ENCODE peak calls at places on chromosome 7, in ten cellular contexts. K, F, W, T, I, O, R, U, V and C are unnamed samples.

GRCh38 chr7:142319970-142320369 is 62.1 kb upstream of the PRSS58 start:
- DNase-seq in K (no peak), F (no peak), W (no peak), T (no peak), I (peak), O (peak), R (no peak), U (peak), V (no peak), C (no peak)

GRCh38 chr7:69208848-69209247 is 389.4 kb upstream of the AUTS2 start:
- DNase-seq in K (no peak), F (no peak), W (no peak), T (no peak), I (no peak), O (no peak), R (peak), U (no peak), V (no peak), C (no peak)

GRCh38 chr7:116139007-116139406 is 71.3 kb upstream of the TES start:
- DNase-seq in K (no peak), F (peak), W (no peak), T (no peak), I (no peak), O (no peak), R (peak), U (no peak), V (no peak), C (no peak)

GRCh38 chr7:68411742-68412141 is 1186.5 kb upstream of the AUTS2 start:
- DNase-seq in K (no peak), F (no peak), W (no peak), T (no peak), I (peak), O (no peak), R (no peak), U (no peak), V (peak), C (no peak)

GRCh38 chr7:113170591-113170990 is 52.2 kb upstream of the SMIM30 start:
- DNase-seq in K (no peak), F (no peak), W (no peak), T (no peak), I (no peak), O (no peak), R (no peak), U (no peak), V (no peak), C (no peak)

GRCh38 chr7:7504910-7505704 is 30.6 kb downstream of the COL28A1 start:
- DNase-seq in K (no peak), F (no peak), W (no peak), T (no peak), I (no peak), O (no peak), R (no peak), U (no peak), V (peak), C (no peak)

GRCh38 chr7:99728615-99729014 is 6.4 kb downstream of the CYP3A7 start:
- DNase-seq in K (no peak), F (no peak), W (no peak), T (no peak), I (no peak), O (no peak), R (no peak), U (peak), V (no peak), C (no peak)

GRCh38 chr7:155526225-155526624 is 20.1 kb downstream of the CNPY1 start:
- DNase-seq in K (no peak), F (no peak), W (no peak), T (no peak), I (no peak), O (no peak), R (no peak), U (no peak), V (no peak), C (no peak)

GRCh38 chr7:24123061-24123460 is 160.9 kb upstream of the NPY start:
- DNase-seq in K (no peak), F (no peak), W (no peak), T (no peak), I (no peak), O (no peak), R (peak), U (no peak), V (no peak), C (no peak)

GRCh38 chr7:158821173-158822021 is 7.9 kb downstream of the ESYT2 start:
- DNase-seq in K (no peak), F (no peak), W (peak), T (no peak), I (no peak), O (peak), R (peak), U (peak), V (no peak), C (peak)

GRCh38 chr7:43124388-43124787 is 11.9 kb downstream of the HECW1 start:
- DNase-seq in K (no peak), F (no peak), W (peak), T (no peak), I (no peak), O (no peak), R (no peak), U (no peak), V (no peak), C (no peak)

GRCh38 chr7:151890355-151891004 is 13.6 kb upstream of the PRKAG2 start:
- DNase-seq in K (no peak), F (no peak), W (no peak), T (no peak), I (peak), O (no peak), R (no peak), U (no peak), V (no peak), C (no peak)

GRCh38 chr7:73611017-73611555 is 13.2 kb downstream of the MLXIPL start:
- DNase-seq in K (no peak), F (no peak), W (no peak), T (no peak), I (no peak), O (no peak), R (no peak), U (no peak), V (no peak), C (no peak)

GRCh38 chr7:7183061-7183832 is 903 bp downstream of the C1GALT1 start:
- DNase-seq in K (no peak), F (peak), W (no peak), T (no peak), I (no peak), O (peak), R (peak), U (peak), V (peak), C (no peak)